ENCODE peak calls at places on chromosomes 5 and 9, in five cellular contexts. I is endothelial cell of umbilical vein, V is H54, Z is HCT116, Q is tibial nerve. R is an unnamed sample.

GRCh38 chr9:124950050-124950718 is 9.3 kb upstream of the GOLGA1 start:
- DNase-seq in I (no peak), V (no peak), Z (no peak), Q (no peak), R (no peak)

GRCh38 chr5:32574540-32575175 is 10.7 kb upstream of the SUB1 start:
- DNase-seq in I (no peak), V (no peak), Z (no peak), Q (no peak), R (no peak)

GRCh38 chr9:7813030-7813429 is 13.5 kb upstream of the DMAC1 start:
- DNase-seq in I (no peak), V (no peak), Z (no peak), Q (no peak), R (no peak)

GRCh38 chr5:39447059-39447458 is 22.3 kb upstream of the DAB2 start:
- DNase-seq in I (peak; percentile 72), V (peak; percentile 25), Z (no peak), Q (no peak), R (no peak)

GRCh38 chr9:21778300-21778699 is 24.1 kb upstream of the MTAP start:
- DNase-seq in I (no peak), V (no peak), Z (no peak), Q (no peak), R (no peak)

GRCh38 chr5:43041131-43041668 is 1.1 kb upstream of the ANXA2R start:
- DNase-seq in I (no peak), V (no peak), Z (no peak), Q (no peak), R (no peak)

GRCh38 chr9:34684145-34684544 is 6.9 kb downstream of the CCL19 start:
- DNase-seq in I (no peak), V (no peak), Z (no peak), Q (no peak), R (no peak)

GRCh38 chr5:96015709-96016108 is 54.1 kb upstream of the ELL2 start:
- DNase-seq in I (no peak), V (no peak), Z (no peak), Q (no peak), R (no peak)

GRCh38 chr5:142697846-142698245 is 12.0 kb upstream of the FGF1 start:
- DNase-seq in I (no peak), V (no peak), Z (no peak), Q (no peak), R (no peak)

GRCh38 chr9:95721132-95721531 is 154.4 kb upstream of the ERCC6L2 start:
- DNase-seq in I (no peak), V (no peak), Z (no peak), Q (no peak), R (no peak)

GRCh38 chr5:173972844-173973613 is 15.9 kb upstream of the C5orf47 start:
- DNase-seq in I (peak; percentile 82), V (peak; percentile 91), Z (peak; percentile 64), Q (peak; percentile 74), R (peak; percentile 18)
- TF ChIP-seq POLR2A in I (no peak), V (no peak), Z (no peak), Q (no peak), R (no peak)

GRCh38 chr9:92877531-92878430 is at the start of gene ZNF484:
- DNase-seq in I (peak; percentile 97), V (peak; percentile 80), Z (peak; percentile 99), Q (peak; percentile 93), R (peak; percentile 85)
- TF ChIP-seq POLR2A in I (peak; percentile 62), V (peak; percentile 34), Z (peak; percentile 60), Q (peak; percentile 18), R (no peak)

DNA sequence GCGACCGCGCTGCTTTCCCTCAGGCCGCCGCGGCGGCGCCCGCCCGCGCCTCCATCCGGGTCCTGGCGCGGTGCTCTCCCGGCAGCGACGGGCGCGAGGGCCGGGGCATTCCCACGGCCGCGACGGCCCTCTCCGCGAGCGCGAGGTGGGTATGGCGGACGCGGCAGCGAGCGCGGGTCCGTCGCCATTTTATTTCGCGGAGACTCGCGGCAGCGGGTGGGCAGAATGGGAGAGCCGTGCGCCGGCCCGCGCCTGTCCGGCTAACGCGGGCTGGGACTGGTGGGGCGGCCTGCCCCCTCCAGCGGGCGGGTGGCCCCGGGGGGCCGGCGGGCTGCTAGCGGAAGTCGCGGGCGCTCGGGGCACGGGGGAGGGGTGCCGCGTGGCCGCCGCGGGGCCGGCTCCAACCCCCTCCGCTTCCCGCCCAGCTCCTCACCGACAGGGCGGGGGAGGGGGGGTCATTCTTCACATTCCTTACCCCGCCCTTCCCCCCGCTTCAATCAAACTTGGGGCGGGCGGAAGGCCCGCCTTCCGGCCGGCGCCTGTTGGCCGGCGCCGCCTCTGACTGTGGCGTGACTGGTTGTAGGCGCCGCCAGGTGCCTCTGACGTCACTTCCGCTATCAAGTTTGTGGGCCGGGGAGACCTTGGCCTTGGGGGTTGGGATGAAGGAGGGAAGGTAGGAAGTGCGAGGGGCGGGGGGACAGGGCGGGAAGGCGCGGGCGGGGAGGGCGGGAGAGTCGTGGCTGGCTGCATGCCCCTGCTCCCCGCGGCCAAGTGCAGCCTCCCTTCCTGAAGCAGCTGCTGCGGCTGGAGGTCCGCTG is 82.2 kb downstream of the PTPDC1 start:
- DNase-seq in I (peak; percentile 98), V (peak; percentile 99), Z (peak; percentile 98), Q (peak; percentile 97), R (peak; percentile 86)
- TF ChIP-seq POLR2A in I (peak; percentile 64), V (peak; percentile 81), Z (peak; percentile 18), Q (peak; percentile 100), R (no peak)

GRCh38 chr5:147558131-147558730 is 48.4 kb upstream of the DPYSL3 start:
- DNase-seq in I (no peak), V (no peak), Z (no peak), Q (no peak), R (no peak)

GRCh38 chr5:147561435-147561834 is 51.6 kb upstream of the DPYSL3 start:
- DNase-seq in I (no peak), V (no peak), Z (no peak), Q (no peak), R (no peak)

GRCh38 chr5:147559725-147560124 is 49.9 kb upstream of the DPYSL3 start:
- DNase-seq in I (peak; percentile 22), V (no peak), Z (no peak), Q (no peak), R (no peak)

GRCh38 chr5:147558826-147559225 is 49.0 kb upstream of the DPYSL3 start:
- DNase-seq in I (peak; percentile 86), V (peak; percentile 18), Z (no peak), Q (peak; percentile 42), R (no peak)

GRCh38 chr5:147560982-147561381 is 51.1 kb upstream of the DPYSL3 start:
- DNase-seq in I (no peak), V (no peak), Z (no peak), Q (no peak), R (no peak)
- TF ChIP-seq POLR2A in I (no peak), V (no peak), Z (no peak), Q (no peak), R (no peak)

R was measured in esophagus squamous epithelium.